ENCODE peak calls at places on chromosomes 6 and 20, in eight cellular contexts. N is osteoblast, E is left lung, R is lower lobe of right lung, D is heart left ventricle, H is HCT116, A is body of pancreas, P is A549. B is an unnamed sample.

GRCh38 chr20:41133709-41134361 is 3.5 kb upstream of the PLCG1 start:
- DNase-seq in A (no peak), R (no peak), H (no peak), D (no peak), E (no peak), P (no peak), N (peak), B (no peak)

GRCh38 chr6:106145741-106146227 is 59.6 kb downstream of the PRDM1 start:
- DNase-seq in H (no peak), D (no peak), P (no peak), R (no peak), A (no peak), E (no peak), N (peak), B (no peak)

GRCh38 chr6:84641076-84641475 is 123.3 kb downstream of the TBX18 start:
- DNase-seq in N (no peak), D (peak), P (no peak), R (no peak), A (no peak), H (no peak), E (no peak), B (no peak)

GRCh38 chr6:36113701-36114100 is 16.6 kb upstream of the MAPK13 start:
- DNase-seq in N (no peak), P (no peak), E (no peak), A (no peak), D (no peak), H (no peak), R (no peak), B (no peak)

GRCh38 chr6:131643262-131643631 is 6.1 kb downstream of the ENPP3 start:
- DNase-seq in A (peak), N (no peak), P (no peak), E (no peak), H (peak), R (no peak), D (no peak), B (no peak)

GRCh38 chr6:82711105-82711829 is 347.6 kb downstream of the TPBG start:
- DNase-seq in E (no peak), H (no peak), A (no peak), P (no peak), R (no peak), N (no peak), D (no peak), B (no peak)

GRCh38 chr6:14985366-14985765 is 260.5 kb upstream of the JARID2 start:
- DNase-seq in E (no peak), R (no peak), P (no peak), N (no peak), H (no peak), A (no peak), D (no peak), B (no peak)

GRCh38 chr20:17904027-17904426 is 64.6 kb downstream of the SNX5 start:
- DNase-seq in R (no peak), A (no peak), P (no peak), E (no peak), H (no peak), D (no peak), N (no peak), B (no peak)

GRCh38 chr20:50281831-50282591 is 91.4 kb downstream of the CEBPB start:
- DNase-seq in R (no peak), N (peak), E (peak), A (no peak), P (no peak), D (no peak), H (no peak), B (no peak)

GRCh38 chr6:94254689-94255088 is 835.3 kb upstream of the EPHA7 start:
- DNase-seq in E (no peak), P (no peak), D (no peak), R (no peak), H (no peak), N (no peak), A (no peak), B (no peak)

GRCh38 chr6:108875161-108875555 is 26.9 kb downstream of the ARMC2 start:
- DNase-seq in N (no peak), A (no peak), E (no peak), H (no peak), R (no peak), D (no peak), P (no peak), B (no peak)
- H3K27ac ChIP-seq in N (no peak), A (peak), E (peak), H (no peak), R (peak), D (peak), P (no peak), B (no peak)

GRCh38 chr6:43052225-43052841 is 1.3 kb downstream of the CUL7 start:
- DNase-seq in P (no peak), H (no peak), R (no peak), E (peak), A (no peak), N (peak), D (peak), B (no peak)
- H3K27ac ChIP-seq in P (peak), H (peak), R (peak), E (no peak), A (peak), N (peak), D (peak), B (no peak)

GRCh38 chr20:14820771-14821170 is 483.4 kb upstream of the FLRT3 start:
- DNase-seq in E (no peak), A (no peak), P (no peak), R (no peak), H (no peak), N (no peak), D (no peak), B (no peak)
- H3K27ac ChIP-seq in E (no peak), A (no peak), P (no peak), R (no peak), H (no peak), N (no peak), D (no peak), B (no peak)

GRCh38 chr20:5540091-5540490 is 210.1 kb upstream of the SHLD1 start:
- DNase-seq in N (peak), P (no peak), D (no peak), A (no peak), E (no peak), H (no peak), R (no peak), B (no peak)

GRCh38 chr20:5539656-5540055 is 210.5 kb upstream of the SHLD1 start:
- DNase-seq in D (no peak), A (no peak), E (no peak), P (no peak), N (peak), H (no peak), R (no peak), B (no peak)

GRCh38 chr20:5531318-5532081 is 214.7 kb upstream of the PROKR2 start:
- DNase-seq in N (no peak), R (peak), P (no peak), H (no peak), E (no peak), A (no peak), D (no peak), B (no peak)

GRCh38 chr20:5529331-5530142 is 212.8 kb upstream of the PROKR2 start:
- DNase-seq in A (peak), N (no peak), R (peak), P (peak), E (peak), H (peak), D (peak), B (peak)

GRCh38 chr20:5535211-5535756 is 214.9 kb upstream of the SHLD1 start:
- DNase-seq in D (no peak), A (peak), E (no peak), N (peak), P (no peak), H (no peak), R (no peak), B (no peak)
- H3K27ac ChIP-seq in D (no peak), A (no peak), E (no peak), N (peak), P (peak), H (no peak), R (peak), B (no peak)

GRCh38 chr6:109526905-109527628 is 44.0 kb upstream of the ZBTB24 start:
- DNase-seq in N (peak), P (peak), H (peak), E (no peak), D (no peak), A (peak), R (no peak), B (peak)
- H3K27ac ChIP-seq in N (no peak), P (no peak), H (no peak), E (no peak), D (no peak), A (no peak), R (no peak), B (no peak)

GRCh38 chr6:11756726-11757125 is 21.9 kb downstream of the ADTRP start:
- DNase-seq in H (no peak), R (no peak), P (no peak), N (no peak), E (no peak), A (no peak), D (no peak), B (no peak)

GRCh38 chr6:11756292-11756691 is 22.3 kb downstream of the ADTRP start:
- DNase-seq in H (no peak), E (no peak), R (no peak), P (no peak), D (no peak), N (no peak), A (no peak), B (no peak)

GRCh38 chr6:11753798-11754197 is 24.8 kb downstream of the ADTRP start:
- DNase-seq in N (no peak), D (no peak), E (no peak), A (no peak), P (no peak), R (no peak), H (no peak), B (no peak)

GRCh38 chr6:11755725-11756124 is 22.9 kb downstream of the ADTRP start:
- DNase-seq in E (no peak), R (no peak), H (no peak), P (no peak), A (no peak), N (no peak), D (no peak), B (no peak)

DNA sequence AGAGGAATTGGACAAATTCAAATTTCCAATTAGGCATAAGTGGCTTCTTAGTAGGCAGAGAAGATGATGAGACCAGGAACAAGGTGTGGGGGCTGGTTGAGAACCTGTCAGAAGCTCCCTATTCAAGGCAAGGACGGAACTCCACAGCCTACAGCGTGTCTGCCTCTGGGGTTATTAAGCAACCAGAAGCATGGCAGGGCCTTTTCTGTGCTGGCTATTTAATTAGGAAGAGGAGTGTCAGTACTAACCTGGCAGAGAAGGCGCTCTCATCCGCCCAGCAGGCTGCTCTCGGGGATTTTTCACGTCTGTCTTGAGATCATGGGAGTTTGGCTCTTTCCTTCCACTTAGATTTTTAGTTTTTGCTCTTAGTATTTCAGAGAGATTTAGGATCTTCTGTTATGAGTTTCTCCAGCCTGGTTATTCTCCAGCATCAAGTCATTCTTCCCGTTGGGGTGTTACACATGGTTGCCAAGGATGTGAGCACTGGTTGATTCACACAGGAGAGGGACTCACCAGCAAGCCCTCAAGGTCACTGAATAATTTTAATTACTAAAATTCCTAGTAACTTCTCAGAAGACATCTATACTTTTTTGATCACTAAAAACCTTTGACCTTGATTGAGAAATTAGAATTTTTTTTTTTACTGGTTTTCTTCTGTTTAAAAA is 23.8 kb downstream of the ADTRP start:
- DNase-seq in P (no peak), A (no peak), N (no peak), D (no peak), E (no peak), R (no peak), H (no peak), B (no peak)
- H3K27ac ChIP-seq in P (no peak), A (no peak), N (peak), D (no peak), E (no peak), R (no peak), H (no peak), B (no peak)

GRCh38 chr6:130602151-130602770 is 224.9 kb upstream of the SMLR1 start:
- DNase-seq in A (no peak), R (no peak), E (no peak), D (no peak), N (peak), H (peak), P (peak), B (no peak)
- H3K27ac ChIP-seq in A (no peak), R (no peak), E (no peak), D (no peak), N (peak), H (peak), P (no peak), B (no peak)

GRCh38 chr6:140264451-140264850 is 890.0 kb upstream of the CITED2 start:
- DNase-seq in A (no peak), N (peak), P (no peak), H (no peak), R (no peak), D (no peak), E (no peak), B (no peak)
- H3K27ac ChIP-seq in A (no peak), N (no peak), P (no peak), H (no peak), R (no peak), D (no peak), E (no peak), B (no peak)

DNA sequence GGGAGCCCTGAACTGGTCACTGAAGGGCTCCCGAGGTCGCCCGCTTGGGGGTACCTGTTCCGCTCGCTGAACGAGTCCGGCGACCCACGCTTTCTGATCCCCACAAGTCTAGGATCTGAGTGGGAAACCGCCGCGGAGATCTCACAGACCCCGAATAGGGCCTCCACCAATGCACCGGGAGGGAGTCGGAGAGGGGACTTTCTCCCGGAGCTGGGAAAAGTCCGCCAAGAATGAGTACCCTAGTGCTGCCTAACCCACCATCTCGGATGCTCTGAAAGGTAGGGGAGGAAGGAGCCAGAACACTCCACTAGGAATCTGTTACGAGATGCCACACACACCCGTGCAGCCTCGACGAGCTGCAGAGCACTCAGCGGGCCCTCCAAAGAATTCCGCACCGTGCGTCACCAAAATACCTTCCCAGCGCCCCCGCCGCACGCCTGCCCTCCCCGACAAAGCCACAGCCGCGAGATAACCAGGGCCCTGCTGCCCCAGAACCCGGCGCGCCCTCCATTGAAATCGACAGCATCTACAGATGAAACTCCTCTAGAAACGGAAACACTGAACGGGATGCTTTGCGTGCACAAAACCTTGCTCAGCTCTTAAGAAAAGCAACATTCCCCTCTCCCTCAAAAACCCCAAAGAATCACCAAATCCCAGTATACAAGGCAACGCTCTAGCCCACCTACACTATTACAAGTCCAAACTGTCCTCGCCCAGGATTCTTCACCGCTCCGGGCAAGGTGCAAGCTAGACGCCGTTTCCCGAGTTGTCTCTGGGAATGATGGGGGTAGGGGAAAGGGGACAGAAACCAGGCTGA is 686 bp downstream of the COL12A1 start:
- DNase-seq in R (peak), H (no peak), D (peak), N (peak), A (peak), P (peak), E (peak), B (no peak)
- H3K27ac ChIP-seq in R (peak), H (peak), D (peak), N (peak), A (peak), P (peak), E (peak), B (no peak)

B was measured in CD8-positive, alpha-beta T cell.